ENCODE peak calls at places on chromosomes 13 and 19, in eight cellular contexts. B is mammary epithelial cell, F is fibroblast of lung, J is AG10803, C is glutamatergic neuron, Z is astrocyte of the spinal cord, D is IMR-90, W is stomach. E is an unnamed sample.

GRCh38 chr19:55912916-55913315 is 19.2 kb downstream of the NLRP13 start:
- DNase-seq in B (no peak), F (no peak), J (no peak), C (no peak), Z (no peak), D (no peak), W (no peak), E (no peak)

GRCh38 chr19:43741075-43741840 is 13.5 kb downstream of the SMG9 start:
- DNase-seq in B (no peak), F (no peak), J (no peak), C (no peak), Z (no peak), D (no peak), W (no peak), E (no peak)

GRCh38 chr13:112889351-112890290 is 79.4 kb upstream of the MCF2L start:
- DNase-seq in B (no peak), F (no peak), J (no peak), C (no peak), Z (no peak), D (no peak), W (no peak), E (no peak)

GRCh38 chr13:46119883-46120614 is 15.2 kb upstream of the CPB2 start:
- DNase-seq in B (peak), F (peak), J (no peak), C (no peak), Z (peak), D (peak), W (no peak), E (peak)

GRCh38 chr19:51808333-51808986 is 13.5 kb downstream of the FPR3 start:
- DNase-seq in B (peak), F (no peak), J (peak), C (no peak), Z (peak), D (no peak), W (no peak), E (no peak)

GRCh38 chr19:3368848-3369336 is 2.5 kb downstream of the NFIC start:
- DNase-seq in B (peak), F (peak), J (peak), C (no peak), Z (peak), D (peak), W (no peak), E (no peak)

GRCh38 chr13:93298741-93299140 is 72.1 kb downstream of the GPC6 start:
- DNase-seq in B (no peak), F (peak), J (peak), C (no peak), Z (no peak), D (peak), W (no peak), E (no peak)

GRCh38 chr13:113974304-113975281 is 717 bp upstream of the C13orf46 start:
- DNase-seq in B (no peak), F (no peak), J (no peak), C (peak), Z (no peak), D (no peak), W (no peak), E (peak)

GRCh38 chr13:99231726-99232125 is 26.5 kb downstream of the GPR18 start:
- DNase-seq in B (no peak), F (no peak), J (no peak), C (no peak), Z (no peak), D (no peak), W (no peak), E (no peak)

GRCh38 chr19:49145485-49146407 is 9.4 kb downstream of the HRC start:
- DNase-seq in B (peak), F (peak), J (peak), C (peak), Z (peak), D (peak), W (peak), E (peak)

GRCh38 chr13:23570099-23570926 is at the start of gene TNFRSF19:
- DNase-seq in B (peak), F (peak), J (peak), C (peak), Z (peak), D (peak), W (no peak), E (peak)

GRCh38 chr19:28136796-28137195 is 1076.2 kb downstream of the UQCRFS1 start:
- DNase-seq in B (no peak), F (no peak), J (no peak), C (no peak), Z (no peak), D (no peak), W (no peak), E (no peak)

GRCh38 chr13:98407575-98407974 is 169.3 kb downstream of the STK24 start:
- DNase-seq in B (no peak), F (no peak), J (no peak), C (no peak), Z (no peak), D (no peak), W (no peak), E (no peak)

GRCh38 chr13:113113846-113114271 is 8.3 kb downstream of the F7 start:
- DNase-seq in B (no peak), F (no peak), J (no peak), C (peak), Z (no peak), D (no peak), W (no peak), E (no peak)

GRCh38 chr19:18529782-18530181 is 7.9 kb upstream of the ELL start:
- DNase-seq in B (no peak), F (no peak), J (no peak), C (peak), Z (no peak), D (no peak), W (no peak), E (no peak)

GRCh38 chr19:35439921-35440320 is 8.1 kb upstream of the FFAR2 start:
- DNase-seq in B (no peak), F (no peak), J (no peak), C (no peak), Z (no peak), D (no peak), W (no peak), E (no peak)

GRCh38 chr13:40315416-40316064 is 350.9 kb downstream of the FOXO1 start:
- DNase-seq in B (peak), F (peak), J (no peak), C (no peak), Z (no peak), D (no peak), W (no peak), E (no peak)

GRCh38 chr13:46893820-46894533 is 2.9 kb downstream of the HTR2A start:
- DNase-seq in B (peak), F (peak), J (peak), C (peak), Z (peak), D (peak), W (peak), E (peak)

GRCh38 chr19:19602713-19603320 is 15.7 kb downstream of the PBX4 start:
- DNase-seq in B (peak), F (no peak), J (no peak), C (no peak), Z (no peak), D (no peak), W (no peak), E (no peak)

DNA sequence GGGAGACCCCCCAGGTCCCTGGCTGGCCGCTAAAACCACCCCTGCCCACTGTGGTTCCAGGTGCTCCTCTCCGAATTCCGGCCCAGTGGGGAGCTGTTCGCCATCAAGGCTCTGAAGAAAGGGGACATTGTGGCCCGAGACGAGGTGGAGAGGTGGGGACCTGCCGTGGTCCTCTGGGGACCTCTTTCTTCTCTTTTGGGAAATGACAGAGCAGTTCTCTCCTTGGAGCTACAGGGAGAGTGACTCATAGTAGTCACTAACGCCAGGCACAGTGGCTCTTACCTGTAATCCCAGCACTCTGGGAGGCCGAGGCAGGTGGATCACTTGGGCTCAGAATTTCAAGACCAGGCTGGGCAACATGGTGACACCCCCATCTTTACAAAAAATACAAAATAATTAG is 7.3 kb downstream of the PTGER1 start:
- DNase-seq in B (peak), F (no peak), J (no peak), C (no peak), Z (no peak), D (no peak), W (no peak), E (no peak)
- TF ChIP-seq CTCF in B (peak), F (no peak), J (no peak), C (no peak), Z (no peak), D (no peak), W (no peak), E (no peak)

DNA sequence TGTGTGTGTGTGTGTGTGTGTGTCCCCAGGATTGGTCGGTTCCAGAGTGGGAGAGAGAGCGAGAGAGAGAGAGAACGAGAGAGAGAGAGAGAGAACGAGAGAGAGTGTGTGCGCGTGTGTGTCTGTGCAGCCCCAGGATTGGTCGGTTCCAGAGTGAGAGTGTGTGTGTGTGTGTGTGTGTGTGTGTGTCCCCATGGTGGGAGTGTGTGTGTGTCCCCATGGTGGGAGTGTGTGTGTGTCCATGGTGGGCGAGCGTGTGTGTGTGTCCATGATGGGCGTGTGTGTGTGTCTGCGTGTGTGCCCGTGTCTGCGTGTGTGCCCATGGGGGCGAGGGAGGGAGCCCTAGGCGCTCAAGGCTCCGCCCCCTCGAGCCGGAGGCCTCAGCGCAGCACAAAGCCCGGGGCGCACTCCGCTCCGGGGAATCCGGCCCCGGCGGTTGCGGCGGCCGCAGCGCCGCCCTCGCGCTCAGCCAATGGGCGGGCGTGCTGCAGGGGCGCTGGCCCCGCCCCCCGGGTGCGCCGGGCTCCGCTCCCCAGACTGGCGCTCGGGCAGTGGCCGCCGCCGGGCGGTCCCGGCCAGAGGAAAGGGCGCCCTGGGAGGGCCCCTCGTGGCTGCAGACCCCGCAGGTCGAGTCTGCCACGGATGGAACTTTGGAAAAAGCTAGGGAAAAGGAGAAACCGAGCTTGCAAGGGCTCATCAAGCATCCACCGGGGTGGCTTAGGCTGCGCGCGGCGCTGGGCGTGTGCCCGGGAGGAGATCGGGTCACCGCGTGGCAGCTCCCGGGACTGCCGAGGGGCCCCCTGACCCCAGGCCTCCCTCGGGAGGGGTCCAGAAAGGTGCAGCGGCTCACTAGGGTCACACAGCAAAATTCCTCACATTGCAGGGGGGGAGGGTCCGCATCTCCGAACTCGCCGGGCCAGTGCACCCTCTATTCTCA is 96.2 kb downstream of the INSR start:
- DNase-seq in B (peak), F (peak), J (peak), C (peak), Z (peak), D (peak), W (peak), E (peak)
- TF ChIP-seq CTCF in B (no peak), F (peak), J (peak), C (peak), Z (no peak), D (peak), W (peak), E (no peak)

DNA sequence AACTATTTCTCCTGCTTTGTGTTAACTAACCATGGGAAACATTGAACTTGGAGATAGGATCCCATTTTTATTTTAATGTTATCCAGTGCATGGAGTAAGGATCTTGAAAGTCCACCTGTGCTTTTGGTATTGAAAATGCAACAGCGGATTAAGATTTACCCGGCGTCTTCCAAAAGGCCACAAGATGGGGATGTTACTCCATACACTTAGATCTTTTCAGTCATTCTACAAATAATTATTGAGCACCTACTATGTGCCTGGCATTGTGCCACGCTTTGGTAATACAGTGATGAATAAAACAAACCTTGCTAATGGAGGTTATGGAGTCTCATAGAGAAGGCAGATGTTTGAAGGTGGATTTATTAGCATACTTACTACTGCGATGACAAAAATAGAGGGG is 56.9 kb downstream of the RFC3 start:
- DNase-seq in B (no peak), F (no peak), J (no peak), C (no peak), Z (no peak), D (no peak), W (no peak), E (no peak)
- TF ChIP-seq CTCF in B (no peak), F (peak), J (peak), C (no peak), Z (peak), D (no peak), W (no peak), E (no peak)

DNA sequence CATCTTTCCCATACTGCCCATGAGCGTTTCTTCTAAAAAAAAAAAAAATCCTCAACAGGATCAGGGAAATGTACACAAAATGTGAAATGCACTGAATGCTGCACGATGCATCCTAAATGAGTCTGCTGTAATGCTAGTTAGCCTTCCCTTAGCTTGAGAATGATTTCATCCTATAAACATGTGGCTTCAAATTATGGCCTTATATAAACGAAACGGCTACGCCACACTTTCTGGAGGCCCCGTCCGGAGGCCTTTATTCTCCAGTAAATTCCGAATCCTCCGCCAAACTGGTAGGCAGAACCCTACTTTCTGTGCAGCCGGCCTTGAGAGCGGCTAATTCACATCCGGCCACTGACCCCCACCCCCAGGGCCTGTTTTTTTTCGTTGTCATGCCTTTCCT is 13.7 kb downstream of the MYO9B start:
- DNase-seq in B (no peak), F (peak), J (peak), C (no peak), Z (peak), D (peak), W (no peak), E (no peak)
- TF ChIP-seq CTCF in B (no peak), F (no peak), J (no peak), C (no peak), Z (no peak), D (no peak), W (no peak), E (no peak)